ENCODE peak calls at places on chromosomes 11 and 22, in six cellular contexts. V is psoas muscle; F is CD8-positive, alpha-beta memory T cell; Q is mesendoderm; E is cardiac muscle cell; N is pancreas. P is an unnamed sample.

GRCh38 chr22:38882972-38883622 is 11.1 kb upstream of the CBX6 start:
- DNase-seq in V (no peak), F (no peak), Q (no peak), E (no peak), N (no peak), P (no peak)

GRCh38 chr11:70734379-70734778 is 336.1 kb downstream of the CTTN start:
- DNase-seq in V (peak), F (no peak), Q (no peak), E (no peak), N (no peak), P (no peak)

GRCh38 chr11:63666874-63667273 is 4.3 kb downstream of the ATL3 start:
- DNase-seq in V (no peak), F (no peak), Q (no peak), E (peak), N (no peak), P (no peak)

GRCh38 chr11:120172054-120172881 is 34.4 kb upstream of the TRIM29 start:
- DNase-seq in V (peak), F (peak), Q (peak), E (peak), N (peak), P (peak)

GRCh38 chr11:92826597-92826996 is 142.9 kb upstream of the MTNR1B start:
- DNase-seq in V (no peak), F (no peak), Q (peak), E (no peak), N (no peak), P (no peak)

GRCh38 chr11:130868087-130868486 is 48.2 kb downstream of the SNX19 start:
- DNase-seq in V (no peak), F (no peak), Q (peak), E (no peak), N (no peak), P (no peak)

GRCh38 chr22:44682556-44683168 is 19.3 kb upstream of the PRR5 start:
- DNase-seq in V (no peak), F (no peak), Q (no peak), E (no peak), N (no peak), P (no peak)

GRCh38 chr22:27801197-27801615 is 350 bp downstream of the MN1 start:
- DNase-seq in V (peak), F (peak), Q (peak), E (peak), N (peak), P (no peak)

GRCh38 chr11:126216526-126217305 is 5.1 kb downstream of the FAM118B start:
- DNase-seq in V (no peak), F (no peak), Q (no peak), E (no peak), N (no peak), P (no peak)

GRCh38 chr22:17786435-17787158 is 12.3 kb upstream of the BID start:
- DNase-seq in V (peak), F (no peak), Q (peak), E (peak), N (no peak), P (peak)

DNA sequence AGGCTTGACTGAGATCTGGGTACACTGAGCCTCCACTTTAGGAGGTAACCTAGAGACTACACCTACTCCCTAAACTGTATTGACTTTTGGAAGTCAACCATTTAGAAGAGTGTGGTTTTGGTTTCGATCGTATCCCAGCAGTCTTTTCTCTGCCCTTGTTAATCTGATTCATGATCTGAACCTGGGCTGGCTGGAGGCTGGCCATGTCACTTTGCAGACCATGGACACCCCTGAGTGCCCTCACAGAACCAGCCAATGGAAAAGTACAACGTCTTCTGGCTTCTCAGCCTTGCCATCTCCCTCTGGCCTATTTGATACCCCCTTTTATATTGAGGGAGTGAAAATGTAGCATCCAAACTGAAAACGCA is 10.8 kb downstream of the EHF start:
- DNase-seq in V (no peak), F (no peak), Q (no peak), E (no peak), N (no peak), P (no peak)
- H3K27ac ChIP-seq in V (peak), F (no peak), Q (no peak), E (no peak), N (peak), P (no peak)

GRCh38 chr11:57320067-57320718 is 4.6 kb downstream of the TNKS1BP1 start:
- DNase-seq in V (peak), F (no peak), Q (no peak), E (no peak), N (peak), P (no peak)
- H3K4me3 ChIP-seq in V (peak), F (no peak), Q (no peak), E (no peak), N (no peak), P (no peak)

DNA sequence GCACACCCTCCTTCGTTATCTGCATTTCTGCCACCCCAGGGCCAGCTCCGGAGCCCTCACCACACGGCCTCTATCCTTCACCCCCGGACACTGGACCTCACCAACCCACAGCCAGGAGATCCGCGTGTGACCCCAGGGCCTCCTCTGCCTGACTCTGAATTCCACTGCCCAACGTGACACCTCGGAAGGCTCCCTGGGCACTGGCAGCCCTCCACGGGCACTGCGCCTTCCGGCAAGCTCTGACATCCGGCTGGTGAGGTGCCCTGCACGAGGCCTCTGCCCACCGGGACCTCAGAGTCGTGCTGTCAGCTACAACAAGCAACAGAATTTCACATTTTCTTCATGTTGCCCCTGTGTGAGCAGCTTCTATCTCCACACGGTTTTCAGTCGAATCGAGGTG is 148.3 kb downstream of the CRYBB2 start:
- DNase-seq in V (peak), F (no peak), Q (no peak), E (no peak), N (peak), P (no peak)
- H3K27ac ChIP-seq in V (no peak), F (no peak), Q (no peak), E (no peak), N (no peak), P (no peak)

DNA sequence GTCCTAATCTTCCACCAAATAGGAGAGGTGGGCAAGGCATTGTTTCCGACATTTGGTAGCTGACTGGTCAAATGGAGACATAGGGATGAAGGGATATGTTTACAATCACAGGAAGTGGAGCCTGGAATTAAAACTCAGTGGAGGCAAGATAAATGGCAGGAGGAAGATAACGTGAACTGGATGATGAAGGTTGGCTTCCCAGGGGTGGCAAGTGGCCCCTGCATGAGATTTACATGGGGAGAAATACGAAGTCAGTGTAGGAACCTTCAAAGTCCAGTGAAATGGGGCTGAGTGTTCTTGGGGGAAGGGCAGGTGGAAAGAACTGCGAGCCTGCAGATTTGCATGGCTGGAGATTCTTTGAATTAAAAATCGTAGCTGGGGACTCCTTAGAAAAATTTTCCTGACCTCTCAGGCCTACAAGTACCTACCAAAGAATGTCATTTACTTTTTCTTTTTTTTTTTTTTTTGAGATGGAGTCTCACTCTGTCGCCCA is 724 bp upstream of the FOXRED2 start:
- DNase-seq in V (no peak), F (no peak), Q (peak), E (no peak), N (no peak), P (no peak)
- H3K4me3 ChIP-seq in V (peak), F (peak), Q (no peak), E (peak), N (peak), P (peak)

GRCh38 chr11:36500315-36500721 is 9.8 kb downstream of the TRAF6 start:
- DNase-seq in V (no peak), F (no peak), Q (peak), E (peak), N (no peak), P (no peak)
- H3K27ac ChIP-seq in V (peak), F (no peak), Q (no peak), E (peak), N (no peak), P (no peak)

DNA sequence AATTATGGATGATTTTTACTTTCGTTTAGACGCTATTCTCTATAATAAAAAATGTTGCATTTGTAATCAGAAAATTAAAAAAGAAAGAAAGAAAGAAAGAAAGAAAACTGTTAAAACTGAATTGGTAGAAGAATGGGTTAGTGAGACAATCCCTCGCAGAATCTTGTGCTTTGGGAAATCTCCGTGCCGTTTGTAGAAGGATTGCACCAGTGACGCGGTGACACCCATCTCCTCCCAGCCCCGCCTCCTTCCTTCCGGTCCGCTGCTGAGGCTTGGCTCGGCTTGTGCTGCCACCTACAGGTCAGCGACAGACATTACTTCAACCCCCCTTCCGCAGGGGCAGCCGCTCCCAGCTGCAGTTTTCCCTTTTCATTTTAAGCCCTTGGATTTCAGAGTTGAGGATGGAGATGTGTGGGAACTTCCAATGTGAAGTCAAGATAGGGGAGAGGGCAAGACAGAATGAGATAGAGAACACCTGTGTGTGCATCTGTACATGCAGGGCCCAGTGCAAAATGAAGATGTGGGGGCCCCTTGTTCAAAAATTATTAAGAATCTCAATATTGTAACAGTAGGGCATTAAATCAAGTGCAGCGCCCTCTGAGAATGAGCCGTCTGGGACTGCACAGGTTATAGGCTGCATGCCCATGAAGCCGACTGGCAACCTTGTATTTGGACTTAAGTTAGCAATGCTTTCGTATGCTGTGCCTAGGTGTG is 41.1 kb downstream of the TST start:
- DNase-seq in V (peak), F (peak), Q (peak), E (peak), N (peak), P (peak)
- H3K4me3 ChIP-seq in V (peak), F (peak), Q (no peak), E (peak), N (peak), P (peak)

DNA sequence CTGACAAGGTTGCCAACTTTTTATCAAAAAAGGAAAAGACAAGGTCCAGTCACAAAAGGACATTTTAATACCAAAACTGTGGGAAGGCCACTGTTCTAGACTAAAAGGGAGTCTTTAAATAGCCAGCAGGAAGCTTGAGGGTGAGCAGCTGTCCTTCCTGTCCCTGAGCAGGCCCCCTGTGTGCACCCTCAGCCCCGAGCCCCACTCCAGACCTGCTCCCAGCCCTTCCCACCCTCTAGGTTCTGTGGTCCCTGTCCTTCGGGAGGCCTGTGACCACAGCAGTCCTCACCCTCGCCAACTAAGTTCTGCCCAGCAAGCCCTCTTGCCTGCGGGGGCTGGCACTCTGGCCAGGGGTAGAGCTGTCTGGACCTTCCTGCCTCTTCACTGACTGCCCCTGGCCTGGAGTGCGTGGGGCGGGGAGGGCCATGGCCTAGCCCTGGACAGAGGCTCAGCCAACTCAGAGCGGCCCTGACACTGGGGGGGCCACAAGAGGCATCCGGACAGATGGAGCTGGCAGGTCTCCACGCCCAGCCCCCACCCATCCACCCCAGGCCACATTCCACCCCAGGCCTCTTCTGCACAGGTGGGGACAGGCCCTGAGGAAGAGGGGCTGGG is 1.6 kb upstream of the PLXNB2 start:
- DNase-seq in V (no peak), F (no peak), Q (no peak), E (no peak), N (peak), P (no peak)
- H3K27ac ChIP-seq in V (peak), F (no peak), Q (no peak), E (peak), N (no peak), P (peak)